ENCODE peak calls at places on chromosomes 4 and X, in four cellular contexts. One of them, this sample, is unnamed.

GRCh38 chrX:32408389-32408788 is 803.0 kb downstream of the DMD start:
- DNase-seq in SW 1271: no peak
- DNase-seq in HEK293T: no peak
- DNase-seq in GM20000: peak
- DNase-seq in this sample: peak

GRCh38 chrX:136525738-136526606 is 6.0 kb upstream of the VGLL1 start:
- DNase-seq in HEK293T: no peak
- DNase-seq in SW 1271: no peak
- DNase-seq in GM20000: no peak
- DNase-seq in this sample: no peak

GRCh38 chr4:38620025-38620424 is 44.0 kb upstream of the KLF3 start:
- DNase-seq in HEK293T: no peak
- DNase-seq in GM20000: no peak
- DNase-seq in SW 1271: no peak
- DNase-seq in this sample: no peak

GRCh38 chr4:28481565-28481964 is 1620.9 kb downstream of the STIM2 start:
- DNase-seq in GM20000: no peak
- DNase-seq in HEK293T: no peak
- DNase-seq in SW 1271: no peak
- DNase-seq in this sample: no peak

GRCh38 chr4:38424171-38424871 is 239.7 kb upstream of the KLF3 start:
- DNase-seq in HEK293T: no peak
- DNase-seq in SW 1271: no peak
- DNase-seq in GM20000: no peak
- DNase-seq in this sample: no peak

GRCh38 chr4:88965053-88965452 is 91.9 kb downstream of the FAM13A start:
- DNase-seq in HEK293T: no peak
- DNase-seq in SW 1271: no peak
- DNase-seq in GM20000: no peak
- DNase-seq in this sample: no peak

GRCh38 chr4:53057679-53058078 is 195.6 kb downstream of the RASL11B start:
- DNase-seq in HEK293T: no peak
- DNase-seq in GM20000: no peak
- DNase-seq in SW 1271: no peak
- DNase-seq in this sample: no peak

GRCh38 chr4:89174784-89175183 is 63.5 kb downstream of the TIGD2 start:
- DNase-seq in GM20000: no peak
- DNase-seq in SW 1271: no peak
- DNase-seq in HEK293T: no peak
- DNase-seq in this sample: no peak

GRCh38 chr4:107467461-107467860 is 252.6 kb downstream of the PAPSS1 start:
- DNase-seq in GM20000: no peak
- DNase-seq in HEK293T: no peak
- DNase-seq in SW 1271: no peak
- DNase-seq in this sample: no peak

GRCh38 chrX:115898382-115899001 is 272.1 kb upstream of the AGTR2 start:
- DNase-seq in GM20000: peak
- DNase-seq in HEK293T: peak
- DNase-seq in SW 1271: no peak
- DNase-seq in this sample: peak

GRCh38 chr4:5572751-5573150 is 135.6 kb downstream of the EVC2 start:
- DNase-seq in SW 1271: no peak
- DNase-seq in HEK293T: no peak
- DNase-seq in GM20000: no peak
- DNase-seq in this sample: no peak

GRCh38 chrX:9153299-9153698 is 119.4 kb upstream of the FAM9B start:
- DNase-seq in GM20000: no peak
- DNase-seq in SW 1271: peak
- DNase-seq in HEK293T: no peak
- DNase-seq in this sample: no peak

GRCh38 chr4:179719766-179720470 is 2277.7 kb upstream of the AGA start:
- DNase-seq in HEK293T: no peak
- DNase-seq in GM20000: no peak
- DNase-seq in SW 1271: no peak
- DNase-seq in this sample: no peak

GRCh38 chr4:144787365-144788263 is 141.7 kb downstream of the HHIP start:
- DNase-seq in SW 1271: peak
- DNase-seq in HEK293T: peak
- DNase-seq in GM20000: peak
- DNase-seq in this sample: peak

GRCh38 chrX:134443020-134443419 is 16.9 kb upstream of the HPRT1 start:
- DNase-seq in SW 1271: no peak
- DNase-seq in HEK293T: no peak
- DNase-seq in GM20000: no peak
- DNase-seq in this sample: peak

GRCh38 chrX:12425496-12425895 is 287.2 kb downstream of the FRMPD4 start:
- DNase-seq in SW 1271: no peak
- DNase-seq in HEK293T: no peak
- DNase-seq in GM20000: no peak
- DNase-seq in this sample: no peak

GRCh38 chr4:65918217-65918616 is 247.9 kb upstream of the EPHA5 start:
- DNase-seq in SW 1271: no peak
- DNase-seq in GM20000: no peak
- DNase-seq in HEK293T: no peak
- DNase-seq in this sample: no peak

GRCh38 chrX:73850124-73851013 is 287.4 kb downstream of the CHIC1 start:
- DNase-seq in SW 1271: no peak
- DNase-seq in GM20000: peak
- DNase-seq in HEK293T: peak
- DNase-seq in this sample: no peak

GRCh38 chrX:96776966-96777365 is 92.3 kb downstream of the DIAPH2 start:
- DNase-seq in GM20000: no peak
- DNase-seq in HEK293T: no peak
- DNase-seq in SW 1271: no peak
- DNase-seq in this sample: no peak

GRCh38 chr4:40283968-40284367 is 51.2 kb upstream of the CHRNA9 start:
- DNase-seq in GM20000: peak
- DNase-seq in SW 1271: no peak
- DNase-seq in HEK293T: no peak
- DNase-seq in this sample: peak

GRCh38 chr4:147901388-147901787 is 169.5 kb downstream of the ARHGAP10 start:
- DNase-seq in SW 1271: no peak
- DNase-seq in HEK293T: no peak
- DNase-seq in GM20000: no peak
- DNase-seq in this sample: no peak

GRCh38 chr4:113745724-113746123 is 15.8 kb downstream of the CAMK2D start:
- DNase-seq in GM20000: no peak
- DNase-seq in HEK293T: no peak
- DNase-seq in SW 1271: no peak
- DNase-seq in this sample: no peak

GRCh38 chr4:4361883-4362282 is 25.0 kb upstream of the NSG1 start:
- DNase-seq in HEK293T: no peak
- DNase-seq in GM20000: no peak
- DNase-seq in SW 1271: no peak
- DNase-seq in this sample: peak

GRCh38 chr4:24488399-24489164 is 95.8 kb downstream of the DHX15 start:
- DNase-seq in GM20000: peak
- DNase-seq in HEK293T: peak
- DNase-seq in SW 1271: peak
- DNase-seq in this sample: peak

GRCh38 chr4:123892997-123893745 is 496.6 kb downstream of the SPRY1 start:
- DNase-seq in SW 1271: no peak
- DNase-seq in GM20000: no peak
- DNase-seq in HEK293T: no peak
- DNase-seq in this sample: no peak

GRCh38 chrX:109843963-109844751 is 111.1 kb upstream of the ACSL4 start:
- DNase-seq in GM20000: peak
- DNase-seq in HEK293T: no peak
- DNase-seq in SW 1271: no peak
- DNase-seq in this sample: no peak

GRCh38 chr4:1534076-1534872 is 128.0 kb upstream of the NKX1-1 start:
- DNase-seq in GM20000: no peak
- DNase-seq in SW 1271: no peak
- DNase-seq in HEK293T: no peak
- DNase-seq in this sample: no peak

GRCh38 chrX:154655346-154655745 is 2.0 kb upstream of the CTAG2 start:
- DNase-seq in HEK293T: no peak
- DNase-seq in GM20000: no peak
- DNase-seq in SW 1271: no peak
- DNase-seq in this sample: no peak

GRCh38 chr4:37758226-37758625 is 68.3 kb upstream of the PGM2 start:
- DNase-seq in HEK293T: no peak
- DNase-seq in GM20000: no peak
- DNase-seq in SW 1271: no peak
- DNase-seq in this sample: peak

GRCh38 chr4:159420162-159421057 is 317.5 kb downstream of the RAPGEF2 start:
- DNase-seq in HEK293T: no peak
- DNase-seq in GM20000: no peak
- DNase-seq in SW 1271: no peak
- DNase-seq in this sample: no peak

GRCh38 chr4:16496501-16496900 is 270.2 kb upstream of the TAPT1 start:
- DNase-seq in GM20000: no peak
- DNase-seq in HEK293T: no peak
- DNase-seq in SW 1271: no peak
- DNase-seq in this sample: no peak

GRCh38 chr4:2281575-2282343 is 19.9 kb upstream of the MXD4 start:
- DNase-seq in HEK293T: no peak
- DNase-seq in SW 1271: no peak
- DNase-seq in GM20000: peak
- DNase-seq in this sample: peak

GRCh38 chrX:19347916-19348315 is 4.2 kb downstream of the PDHA1 start:
- DNase-seq in HEK293T: no peak
- DNase-seq in SW 1271: no peak
- DNase-seq in GM20000: no peak
- DNase-seq in this sample: no peak

GRCh38 chr4:111722321-111722720 is 422.9 kb upstream of the FAM241A start:
- DNase-seq in HEK293T: no peak
- DNase-seq in SW 1271: no peak
- DNase-seq in GM20000: no peak
- DNase-seq in this sample: no peak

GRCh38 chrX:124719060-124719459 is 372.7 kb downstream of the SH2D1A start:
- DNase-seq in SW 1271: no peak
- DNase-seq in GM20000: no peak
- DNase-seq in HEK293T: no peak
- DNase-seq in this sample: no peak

GRCh38 chr4:67934628-67935027 is 28.7 kb downstream of the TMPRSS11A start:
- DNase-seq in HEK293T: no peak
- DNase-seq in SW 1271: no peak
- DNase-seq in GM20000: no peak
- DNase-seq in this sample: no peak

GRCh38 chr4:1478766-1479355 is 72.6 kb upstream of the NKX1-1 start:
- DNase-seq in GM20000: no peak
- DNase-seq in HEK293T: no peak
- DNase-seq in SW 1271: no peak
- DNase-seq in this sample: no peak

GRCh38 chr4:122500852-122501501 is 44.5 kb upstream of the IL2 start:
- DNase-seq in GM20000: no peak
- DNase-seq in SW 1271: no peak
- DNase-seq in HEK293T: no peak
- DNase-seq in this sample: no peak

This sample was measured in OCI-LY7.